ENCODE peak calls at places on chromosomes 11 and 22, in five cellular contexts. One of them, this sample, is unnamed. For H3K4me1, the result is how much of the 10 kb centered on the place peaks cover.

GRCh38 chr11:68142028-68142412 is 20.8 kb upstream of the CHKA start:
- DNase-seq in transverse colon: no peak
- DNase-seq in tibial nerve: no peak
- DNase-seq in small intestine: no peak
- DNase-seq in upper lobe of right lung: no peak
- DNase-seq in this sample: no peak

GRCh38 chr11:85844439-85845051 is 10.6 kb upstream of the CCDC83 start:
- DNase-seq in transverse colon: no peak
- DNase-seq in small intestine: peak
- DNase-seq in upper lobe of right lung: no peak
- DNase-seq in tibial nerve: no peak
- DNase-seq in this sample: no peak

GRCh38 chr22:47148956-47149748 is 386.7 kb downstream of the TBC1D22A start:
- DNase-seq in upper lobe of right lung: no peak
- DNase-seq in tibial nerve: no peak
- DNase-seq in small intestine: no peak
- DNase-seq in transverse colon: no peak
- DNase-seq in this sample: no peak

GRCh38 chr11:27076121-27076589 is 35.5 kb downstream of the BBOX1 start:
- DNase-seq in transverse colon: no peak
- DNase-seq in tibial nerve: no peak
- DNase-seq in small intestine: no peak
- DNase-seq in upper lobe of right lung: no peak
- DNase-seq in this sample: peak

GRCh38 chr11:69588270-69588669 is 52.7 kb upstream of the CCND1 start:
- DNase-seq in tibial nerve: no peak
- DNase-seq in transverse colon: no peak
- DNase-seq in small intestine: peak
- DNase-seq in upper lobe of right lung: no peak
- DNase-seq in this sample: peak

GRCh38 chr11:70590356-70590991 is 192.1 kb downstream of the CTTN start:
- DNase-seq in transverse colon: no peak
- DNase-seq in upper lobe of right lung: no peak
- DNase-seq in tibial nerve: no peak
- DNase-seq in small intestine: no peak
- DNase-seq in this sample: no peak

GRCh38 chr22:30562391-30562790 is 12.1 kb downstream of the GAL3ST1 start:
- DNase-seq in transverse colon: no peak
- DNase-seq in tibial nerve: no peak
- DNase-seq in upper lobe of right lung: no peak
- DNase-seq in small intestine: peak
- DNase-seq in this sample: no peak

GRCh38 chr11:313304-313786 is 495 bp upstream of the IFITM1 start:
- DNase-seq in upper lobe of right lung: no peak
- DNase-seq in tibial nerve: no peak
- DNase-seq in small intestine: no peak
- DNase-seq in transverse colon: no peak
- DNase-seq in this sample: no peak

GRCh38 chr11:128488471-128488870 is 98.9 kb downstream of the ETS1 start:
- DNase-seq in small intestine: no peak
- DNase-seq in upper lobe of right lung: no peak
- DNase-seq in tibial nerve: no peak
- DNase-seq in transverse colon: no peak
- DNase-seq in this sample: no peak

GRCh38 chr11:29280452-29280851 is 736.4 kb downstream of the KCNA4 start:
- DNase-seq in upper lobe of right lung: no peak
- DNase-seq in transverse colon: no peak
- DNase-seq in small intestine: no peak
- DNase-seq in tibial nerve: no peak
- DNase-seq in this sample: no peak

GRCh38 chr22:20591660-20592310 is 84.4 kb downstream of the MED15 start:
- DNase-seq in tibial nerve: no peak
- DNase-seq in small intestine: no peak
- DNase-seq in upper lobe of right lung: peak
- DNase-seq in transverse colon: no peak
- DNase-seq in this sample: peak

GRCh38 chr11:19683862-19684491 is 28.7 kb upstream of the NAV2 start:
- DNase-seq in tibial nerve: no peak
- DNase-seq in small intestine: no peak
- DNase-seq in transverse colon: no peak
- DNase-seq in upper lobe of right lung: no peak
- DNase-seq in this sample: no peak

GRCh38 chr22:17109113-17109865 is 11.9 kb downstream of the TMEM121B start:
- DNase-seq in small intestine: no peak
- DNase-seq in transverse colon: no peak
- DNase-seq in upper lobe of right lung: no peak
- DNase-seq in tibial nerve: no peak
- DNase-seq in this sample: no peak

GRCh38 chr11:34640050-34640971 is 19.4 kb downstream of the EHF start:
- DNase-seq in small intestine: peak
- DNase-seq in transverse colon: peak
- DNase-seq in upper lobe of right lung: peak
- DNase-seq in tibial nerve: no peak
- DNase-seq in this sample: no peak

GRCh38 chr11:35334385-35335090 is 84.8 kb downstream of the SLC1A2 start:
- DNase-seq in transverse colon: no peak
- DNase-seq in upper lobe of right lung: no peak
- DNase-seq in tibial nerve: no peak
- DNase-seq in small intestine: peak
- DNase-seq in this sample: no peak

GRCh38 chr11:31690041-31690440 is 121.1 kb downstream of the PAX6 start:
- DNase-seq in tibial nerve: no peak
- DNase-seq in small intestine: no peak
- DNase-seq in transverse colon: no peak
- DNase-seq in upper lobe of right lung: no peak
- DNase-seq in this sample: peak

GRCh38 chr11:75147191-75147874 is 3.6 kb upstream of the SLCO2B1 start:
- DNase-seq in small intestine: no peak
- DNase-seq in transverse colon: no peak
- DNase-seq in tibial nerve: no peak
- DNase-seq in upper lobe of right lung: no peak
- DNase-seq in this sample: no peak

GRCh38 chr11:95443386-95443785 is 212.4 kb upstream of the SESN3 start:
- DNase-seq in upper lobe of right lung: no peak
- DNase-seq in tibial nerve: no peak
- DNase-seq in transverse colon: no peak
- DNase-seq in small intestine: peak
- DNase-seq in this sample: no peak

GRCh38 chr11:1484061-1484671 is 2.4 kb downstream of the MOB2 start:
- DNase-seq in upper lobe of right lung: peak
- DNase-seq in small intestine: no peak
- DNase-seq in tibial nerve: no peak
- DNase-seq in transverse colon: no peak
- DNase-seq in this sample: no peak

GRCh38 chr11:10674991-10675440 is 18.5 kb downstream of the IRAG1 start:
- DNase-seq in small intestine: peak
- DNase-seq in upper lobe of right lung: no peak
- DNase-seq in tibial nerve: peak
- DNase-seq in transverse colon: no peak
- DNase-seq in this sample: no peak

GRCh38 chr11:33532720-33533119 is 167.9 kb downstream of the C11orf91 start:
- DNase-seq in upper lobe of right lung: no peak
- DNase-seq in small intestine: no peak
- DNase-seq in tibial nerve: no peak
- DNase-seq in transverse colon: no peak
- DNase-seq in this sample: no peak

GRCh38 chr11:78221396-78222315 is 32.9 kb downstream of the USP35 start:
- DNase-seq in transverse colon: no peak
- DNase-seq in tibial nerve: no peak
- DNase-seq in small intestine: no peak
- DNase-seq in upper lobe of right lung: no peak
- DNase-seq in this sample: peak

GRCh38 chr11:63639195-63639832 is 25.1 kb upstream of the PLAAT3 start:
- DNase-seq in upper lobe of right lung: no peak
- DNase-seq in transverse colon: no peak
- DNase-seq in small intestine: no peak
- DNase-seq in tibial nerve: no peak
- DNase-seq in this sample: no peak

GRCh38 chr22:19119949-19120348 is 2.3 kb downstream of the DGCR2 start:
- DNase-seq in tibial nerve: no peak
- DNase-seq in upper lobe of right lung: no peak
- DNase-seq in small intestine: no peak
- DNase-seq in transverse colon: no peak
- DNase-seq in this sample: no peak

GRCh38 chr22:21860640-21861039 is 6.8 kb downstream of the MAPK1 start:
- DNase-seq in small intestine: no peak
- DNase-seq in upper lobe of right lung: no peak
- DNase-seq in tibial nerve: no peak
- DNase-seq in transverse colon: no peak
- DNase-seq in this sample: no peak
- H3K4me1 ChIP-seq in small intestine: under half
- H3K4me1 ChIP-seq in upper lobe of right lung: half or more
- H3K4me1 ChIP-seq in tibial nerve: half or more
- H3K4me1 ChIP-seq in transverse colon: half or more
- H3K4me1 ChIP-seq in this sample: half or more

GRCh38 chr11:113774174-113774503 is 647 bp upstream of the ZW10 start:
- DNase-seq in tibial nerve: no peak
- DNase-seq in upper lobe of right lung: no peak
- DNase-seq in small intestine: no peak
- DNase-seq in transverse colon: no peak
- DNase-seq in this sample: no peak

GRCh38 chr11:113773092-113773415 is 438 bp downstream of the ZW10 start:
- DNase-seq in tibial nerve: no peak
- DNase-seq in transverse colon: peak
- DNase-seq in small intestine: no peak
- DNase-seq in upper lobe of right lung: no peak
- DNase-seq in this sample: peak

GRCh38 chr11:113773416-113774173 is at the start of gene ZW10:
- DNase-seq in small intestine: peak
- DNase-seq in upper lobe of right lung: peak
- DNase-seq in tibial nerve: peak
- DNase-seq in transverse colon: peak
- DNase-seq in this sample: peak

GRCh38 chr11:113771964-113772363 is 1.5 kb downstream of the ZW10 start:
- DNase-seq in transverse colon: no peak
- DNase-seq in upper lobe of right lung: no peak
- DNase-seq in tibial nerve: no peak
- DNase-seq in small intestine: no peak
- DNase-seq in this sample: no peak
- H3K4me3 ChIP-seq in transverse colon: no peak
- H3K4me3 ChIP-seq in upper lobe of right lung: peak
- H3K4me3 ChIP-seq in tibial nerve: no peak
- H3K4me3 ChIP-seq in small intestine: no peak
- H3K4me3 ChIP-seq in this sample: no peak

GRCh38 chr11:66639066-66639813 is 737 bp downstream of the RBM4 start:
- DNase-seq in transverse colon: peak
- DNase-seq in tibial nerve: no peak
- DNase-seq in upper lobe of right lung: no peak
- DNase-seq in small intestine: peak
- DNase-seq in this sample: peak
- H3K4me1 ChIP-seq in transverse colon: half or more
- H3K4me1 ChIP-seq in tibial nerve: under half
- H3K4me1 ChIP-seq in upper lobe of right lung: half or more
- H3K4me1 ChIP-seq in small intestine: under half
- H3K4me1 ChIP-seq in this sample: half or more

GRCh38 chr11:118609380-118610219 is 2.2 kb downstream of the PHLDB1 start:
- DNase-seq in transverse colon: no peak
- DNase-seq in upper lobe of right lung: no peak
- DNase-seq in tibial nerve: no peak
- DNase-seq in small intestine: no peak
- DNase-seq in this sample: no peak
- H3K4me3 ChIP-seq in transverse colon: peak
- H3K4me3 ChIP-seq in upper lobe of right lung: peak
- H3K4me3 ChIP-seq in tibial nerve: peak
- H3K4me3 ChIP-seq in small intestine: peak
- H3K4me3 ChIP-seq in this sample: no peak

This sample was measured in cardiac muscle cell.